ENCODE peak calls at places on chromosome X, in nine cellular contexts. H is psoas muscle, C is right lobe of liver, Z is AG09319, X is A673, I is spleen, K is HFF-Myc, Q is neural progenitor cell, J is BE2C. O is an unnamed sample.

GRCh38 chrX:140697618-140698017 is 11.9 kb upstream of the LINC00632 start:
- DNase-seq in H (no peak), C (no peak), Z (no peak), X (no peak), I (no peak), K (no peak), Q (no peak), J (no peak), O (no peak)

GRCh38 chrX:136779346-136779781 is 1.4 kb downstream of the ARHGEF6 start:
- DNase-seq in H (no peak), C (no peak), Z (no peak), X (no peak), I (no peak), K (no peak), Q (no peak), J (no peak), O (no peak)

GRCh38 chrX:120000490-120001246 is 57.1 kb upstream of the NKAP start:
- DNase-seq in H (no peak), C (no peak), Z (no peak), X (no peak), I (no peak), K (no peak), Q (peak), J (no peak), O (no peak)

GRCh38 chrX:2451456-2452316 is 49.1 kb downstream of the DHRSX start:
- DNase-seq in H (no peak), C (no peak), Z (no peak), X (peak), I (peak), K (no peak), Q (peak), J (no peak), O (no peak)

GRCh38 chrX:65924938-65925507 is 114.9 kb downstream of the VSIG4 start:
- DNase-seq in H (no peak), C (no peak), Z (no peak), X (no peak), I (no peak), K (no peak), Q (no peak), J (no peak), O (no peak)

GRCh38 chrX:115561605-115562491 is 874 bp downstream of the PLS3 start:
- DNase-seq in H (peak), C (peak), Z (no peak), X (peak), I (no peak), K (no peak), Q (peak), J (peak), O (peak)

GRCh38 chrX:66038115-66038514 is 1.8 kb downstream of the VSIG4 start:
- DNase-seq in H (no peak), C (no peak), Z (no peak), X (no peak), I (no peak), K (no peak), Q (no peak), J (no peak), O (no peak)

GRCh38 chrX:70196961-70197805 is 19.9 kb downstream of the DGAT2L6 start:
- DNase-seq in H (no peak), C (peak), Z (peak), X (peak), I (no peak), K (no peak), Q (peak), J (peak), O (peak)

GRCh38 chrX:21698274-21698673 is 40.1 kb upstream of the KLHL34 start:
- DNase-seq in H (no peak), C (no peak), Z (no peak), X (no peak), I (no peak), K (no peak), Q (no peak), J (no peak), O (no peak)

GRCh38 chrX:20529301-20529700 is 262.6 kb upstream of the RPS6KA3 start:
- DNase-seq in H (no peak), C (no peak), Z (no peak), X (no peak), I (no peak), K (no peak), Q (no peak), J (no peak), O (no peak)

GRCh38 chrX:13373807-13374187 is 53.9 kb upstream of the ATXN3L start:
- DNase-seq in H (no peak), C (no peak), Z (peak), X (no peak), I (no peak), K (no peak), Q (no peak), J (no peak), O (no peak)

GRCh38 chrX:119492463-119492862 is 24.2 kb downstream of the SLC25A5 start:
- DNase-seq in H (no peak), C (no peak), Z (no peak), X (no peak), I (no peak), K (no peak), Q (no peak), J (no peak), O (no peak)

GRCh38 chrX:101774340-101774739 is 114.7 kb upstream of the ARMCX2 start:
- DNase-seq in H (no peak), C (no peak), Z (no peak), X (no peak), I (no peak), K (no peak), Q (no peak), J (no peak), O (no peak)

GRCh38 chrX:17375361-17375630 is 296 bp downstream of the NHS start:
- DNase-seq in H (no peak), C (no peak), Z (no peak), X (no peak), I (no peak), K (no peak), Q (no peak), J (no peak), O (no peak)

GRCh38 chrX:38800981-38801845 is at the start of gene MID1IP1:
- DNase-seq in H (peak), C (peak), Z (peak), X (peak), I (peak), K (peak), Q (peak), J (peak), O (peak)

GRCh38 chrX:150155396-150156048 is 207.6 kb upstream of the MAMLD1 start:
- DNase-seq in H (no peak), C (no peak), Z (peak), X (no peak), I (no peak), K (peak), Q (no peak), J (peak), O (no peak)

GRCh38 chrX:126552313-126553022 is at the start of gene DCAF12L1:
- DNase-seq in H (peak), C (no peak), Z (no peak), X (no peak), I (peak), K (no peak), Q (peak), J (no peak), O (peak)

GRCh38 chrX:15664487-15665444 is at the start of gene CLTRN:
- DNase-seq in H (no peak), C (no peak), Z (no peak), X (no peak), I (no peak), K (no peak), Q (no peak), J (no peak), O (no peak)

GRCh38 chrX:143754183-143754582 is 33.6 kb upstream of the SPANXN2 start:
- DNase-seq in H (no peak), C (no peak), Z (no peak), X (no peak), I (no peak), K (no peak), Q (no peak), J (no peak), O (no peak)

GRCh38 chrX:13126785-13127184 is 82.4 kb upstream of the FAM9C start:
- DNase-seq in H (no peak), C (no peak), Z (no peak), X (no peak), I (no peak), K (no peak), Q (no peak), J (no peak), O (no peak)

GRCh38 chrX:81120270-81120935 is 81.3 kb downstream of the HMGN5 start:
- DNase-seq in H (no peak), C (no peak), Z (no peak), X (peak), I (no peak), K (no peak), Q (no peak), J (no peak), O (no peak)

GRCh38 chrX:9882669-9883446 is 84.3 kb upstream of the CLDN34 start:
- DNase-seq in H (no peak), C (no peak), Z (no peak), X (peak), I (no peak), K (no peak), Q (no peak), J (no peak), O (no peak)

GRCh38 chrX:148947399-148948025 is 447.1 kb downstream of the AFF2 start:
- DNase-seq in H (no peak), C (no peak), Z (no peak), X (no peak), I (no peak), K (no peak), Q (no peak), J (no peak), O (no peak)

GRCh38 chrX:47169273-47169672 is 24.3 kb downstream of the RBM10 start:
- DNase-seq in H (no peak), C (no peak), Z (no peak), X (no peak), I (peak), K (no peak), Q (no peak), J (no peak), O (no peak)

GRCh38 chrX:1661048-1661921 is 46.4 kb downstream of the ASMT start:
- DNase-seq in H (peak), C (peak), Z (no peak), X (peak), I (peak), K (no peak), Q (peak), J (no peak), O (no peak)

GRCh38 chrX:136608295-136608933 is 39.5 kb upstream of the CD40LG start:
- DNase-seq in H (peak), C (peak), Z (no peak), X (peak), I (peak), K (no peak), Q (peak), J (peak), O (no peak)

GRCh38 chrX:106302304-106302703 is 134.2 kb downstream of the PWWP3B start:
- DNase-seq in H (no peak), C (no peak), Z (no peak), X (no peak), I (no peak), K (no peak), Q (no peak), J (no peak), O (no peak)

GRCh38 chrX:150012647-150013046 is 74.4 kb upstream of the EOLA2 start:
- DNase-seq in H (no peak), C (no peak), Z (no peak), X (peak), I (no peak), K (no peak), Q (no peak), J (no peak), O (no peak)

GRCh38 chrX:73851014-73852009 is 288.3 kb downstream of the CHIC1 start:
- DNase-seq in H (peak), C (no peak), Z (peak), X (peak), I (peak), K (no peak), Q (no peak), J (no peak), O (no peak)

GRCh38 chrX:46235778-46236177 is 309.4 kb downstream of the ZNF674 start:
- DNase-seq in H (no peak), C (no peak), Z (no peak), X (no peak), I (no peak), K (no peak), Q (no peak), J (no peak), O (no peak)

GRCh38 chrX:38129366-38129765 is 91.3 kb downstream of the SRPX start:
- DNase-seq in H (no peak), C (no peak), Z (no peak), X (no peak), I (no peak), K (no peak), Q (no peak), J (no peak), O (no peak)

DNA sequence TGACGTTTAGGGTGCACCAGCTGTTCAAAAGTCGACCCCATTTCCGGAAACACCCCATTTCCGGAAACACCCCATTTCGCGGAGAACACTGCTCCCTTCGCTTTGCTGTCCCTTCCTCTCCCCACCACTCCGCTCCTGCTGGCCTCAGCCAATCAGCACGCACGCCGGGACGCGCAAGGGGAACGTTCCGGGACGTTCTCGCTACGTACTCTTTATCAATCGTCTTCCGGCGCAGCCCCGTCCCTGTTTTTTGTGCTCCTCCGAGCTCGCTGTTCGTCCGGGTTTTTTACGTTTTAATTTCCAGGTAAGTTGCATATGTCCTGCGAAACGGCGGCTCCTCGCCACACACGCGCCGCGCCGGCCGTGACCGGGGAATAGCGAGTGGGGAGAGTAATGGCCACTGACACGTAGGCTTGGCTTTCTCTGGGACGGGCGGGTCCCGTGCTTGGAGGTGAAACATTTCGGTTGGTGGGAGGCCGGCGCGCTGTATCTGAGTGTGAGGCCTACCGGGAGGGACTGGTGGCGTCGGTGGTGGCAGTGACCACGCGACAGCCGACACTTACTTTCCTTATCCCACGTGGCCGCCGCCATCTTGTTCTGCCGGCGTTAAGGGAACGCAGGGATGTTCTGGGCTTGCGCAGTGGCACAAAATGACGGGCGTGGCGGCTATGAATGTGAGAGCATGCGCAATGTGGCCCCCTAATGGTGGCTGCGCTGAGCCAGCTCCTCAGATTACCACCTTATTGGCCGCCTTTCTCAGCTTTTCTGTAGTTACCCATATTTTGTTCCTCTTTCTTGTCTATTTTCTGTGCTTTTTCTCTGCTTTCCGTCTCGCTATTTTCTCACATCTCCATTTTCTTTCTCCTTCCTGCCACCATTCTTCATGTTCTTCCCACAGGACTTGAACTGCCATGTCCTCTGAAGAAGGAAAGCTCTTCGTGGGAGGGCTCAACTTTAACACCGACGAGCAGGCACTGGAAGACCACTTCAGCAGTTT is at the start of gene RBM3:
- DNase-seq in H (peak), C (peak), Z (peak), X (peak), I (peak), K (peak), Q (peak), J (peak), O (peak)
- TF ChIP-seq CTCF in H (peak), C (peak), Z (peak), X (peak), I (peak), K (peak), Q (peak), J (peak), O (peak)

GRCh38 chrX:11449613-11450012 is 156.4 kb downstream of the AMELX start:
- DNase-seq in H (no peak), C (no peak), Z (no peak), X (no peak), I (no peak), K (no peak), Q (no peak), J (no peak), O (no peak)

GRCh38 chrX:11446951-11447350 is 153.7 kb downstream of the AMELX start:
- DNase-seq in H (no peak), C (no peak), Z (no peak), X (no peak), I (no peak), K (no peak), Q (no peak), J (no peak), O (no peak)

GRCh38 chrX:11446331-11446730 is 153.1 kb downstream of the AMELX start:
- DNase-seq in H (no peak), C (no peak), Z (no peak), X (no peak), I (no peak), K (no peak), Q (no peak), J (no peak), O (no peak)

GRCh38 chrX:11445540-11445939 is 152.3 kb downstream of the AMELX start:
- DNase-seq in H (no peak), C (no peak), Z (no peak), X (no peak), I (no peak), K (no peak), Q (no peak), J (no peak), O (no peak)

GRCh38 chrX:11447418-11447817 is 154.2 kb downstream of the AMELX start:
- DNase-seq in H (no peak), C (no peak), Z (no peak), X (no peak), I (no peak), K (no peak), Q (no peak), J (no peak), O (no peak)
- TF ChIP-seq CTCF in H (no peak), C (no peak), Z (no peak), X (no peak), I (no peak), K (no peak), Q (no peak), J (no peak), O (no peak)

GRCh38 chrX:30875957-30876356 is 13.1 kb downstream of the TAB3 start:
- DNase-seq in H (no peak), C (no peak), Z (peak), X (peak), I (no peak), K (no peak), Q (no peak), J (no peak), O (no peak)
- TF ChIP-seq CTCF in H (no peak), C (no peak), Z (no peak), X (no peak), I (no peak), K (no peak), Q (no peak), J (no peak), O (no peak)

GRCh38 chrX:154918060-154918483 is 31.9 kb downstream of the F8A1 start:
- DNase-seq in H (peak), C (peak), Z (peak), X (peak), I (no peak), K (peak), Q (peak), J (peak), O (peak)
- TF ChIP-seq CTCF in H (peak), C (peak), Z (peak), X (peak), I (peak), K (peak), Q (peak), J (peak), O (peak)

DNA sequence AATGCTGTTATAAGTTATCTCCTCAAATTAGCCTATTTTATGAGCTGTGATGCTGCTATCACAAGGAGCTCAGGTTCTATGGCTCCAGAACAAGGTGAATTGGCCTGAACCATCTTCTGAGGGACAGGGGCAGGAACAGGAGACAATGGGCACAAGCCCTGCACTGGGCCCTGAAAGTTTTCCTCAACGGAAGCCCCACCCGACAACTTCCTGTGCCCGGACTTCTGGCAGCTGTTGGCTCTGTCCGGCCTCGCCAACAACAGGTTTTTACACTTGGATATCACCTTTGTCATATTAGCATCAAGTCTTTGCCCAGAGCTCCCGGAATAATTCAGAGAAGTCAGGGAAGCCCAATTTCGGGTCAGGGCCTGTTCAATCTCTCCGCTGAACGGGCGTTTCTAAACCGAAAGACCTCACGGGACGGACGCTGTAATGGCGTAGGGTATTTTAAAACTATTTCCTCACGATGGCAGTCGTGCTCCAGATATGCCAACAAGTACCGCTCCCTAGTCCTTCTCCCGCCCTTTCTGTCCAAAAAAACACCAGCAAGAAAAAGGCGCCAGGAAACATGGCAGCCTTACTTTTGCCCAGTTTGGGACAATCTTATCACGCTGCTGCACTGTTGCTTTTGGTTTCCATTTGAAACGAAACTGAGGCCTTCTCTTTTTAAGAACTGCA is 201.0 kb upstream of the STK26 start:
- DNase-seq in H (peak), C (no peak), Z (peak), X (peak), I (peak), K (no peak), Q (no peak), J (no peak), O (no peak)
- TF ChIP-seq CTCF in H (peak), C (peak), Z (peak), X (peak), I (no peak), K (no peak), Q (no peak), J (no peak), O (no peak)

O was measured in neural crest cell.